ENCODE peak calls at places on chromosomes 5 and 9, in ten cellular contexts. One of them, this sample, is unnamed.

GRCh38 chr9:132099741-132100407 is 20.2 kb upstream of the MED27 start:
- DNase-seq in endothelial cell of umbilical vein: no peak
- DNase-seq in breast epithelium: no peak
- DNase-seq in GM12878: no peak
- DNase-seq in vagina: no peak
- DNase-seq in sigmoid colon: no peak
- DNase-seq in transverse colon: no peak
- DNase-seq in HCT116: no peak
- DNase-seq in Panc1: no peak
- DNase-seq in prostate gland: no peak
- DNase-seq in this sample: no peak

GRCh38 chr5:53071738-53072137 is 37.8 kb downstream of the MOCS2 start:
- DNase-seq in endothelial cell of umbilical vein: no peak
- DNase-seq in vagina: no peak
- DNase-seq in transverse colon: no peak
- DNase-seq in breast epithelium: no peak
- DNase-seq in sigmoid colon: no peak
- DNase-seq in prostate gland: no peak
- DNase-seq in GM12878: no peak
- DNase-seq in Panc1: no peak
- DNase-seq in HCT116: no peak
- DNase-seq in this sample: no peak

GRCh38 chr5:172078726-172079345 is 72.4 kb upstream of the FBXW11 start:
- DNase-seq in breast epithelium: no peak
- DNase-seq in GM12878: no peak
- DNase-seq in endothelial cell of umbilical vein: no peak
- DNase-seq in vagina: no peak
- DNase-seq in Panc1: no peak
- DNase-seq in sigmoid colon: peak
- DNase-seq in transverse colon: no peak
- DNase-seq in prostate gland: no peak
- DNase-seq in HCT116: no peak
- DNase-seq in this sample: no peak

GRCh38 chr5:136133416-136134383 is 1.1 kb downstream of the SMAD5 start:
- DNase-seq in sigmoid colon: peak
- DNase-seq in vagina: no peak
- DNase-seq in Panc1: peak
- DNase-seq in GM12878: no peak
- DNase-seq in prostate gland: peak
- DNase-seq in endothelial cell of umbilical vein: peak
- DNase-seq in breast epithelium: peak
- DNase-seq in HCT116: no peak
- DNase-seq in transverse colon: peak
- DNase-seq in this sample: no peak

GRCh38 chr5:90342576-90342975 is 67.0 kb downstream of the CETN3 start:
- DNase-seq in breast epithelium: no peak
- DNase-seq in endothelial cell of umbilical vein: no peak
- DNase-seq in vagina: no peak
- DNase-seq in HCT116: no peak
- DNase-seq in GM12878: no peak
- DNase-seq in sigmoid colon: no peak
- DNase-seq in Panc1: no peak
- DNase-seq in transverse colon: no peak
- DNase-seq in prostate gland: no peak
- DNase-seq in this sample: no peak

GRCh38 chr5:126414874-126415502 is 8.2 kb upstream of the GRAMD2B start:
- DNase-seq in GM12878: no peak
- DNase-seq in transverse colon: no peak
- DNase-seq in sigmoid colon: peak
- DNase-seq in prostate gland: peak
- DNase-seq in HCT116: no peak
- DNase-seq in breast epithelium: peak
- DNase-seq in endothelial cell of umbilical vein: peak
- DNase-seq in vagina: no peak
- DNase-seq in Panc1: no peak
- DNase-seq in this sample: no peak

GRCh38 chr5:43006411-43007202 is 33.5 kb downstream of the ANXA2R start:
- DNase-seq in transverse colon: no peak
- DNase-seq in prostate gland: no peak
- DNase-seq in HCT116: no peak
- DNase-seq in GM12878: no peak
- DNase-seq in Panc1: no peak
- DNase-seq in endothelial cell of umbilical vein: no peak
- DNase-seq in breast epithelium: no peak
- DNase-seq in sigmoid colon: no peak
- DNase-seq in vagina: no peak
- DNase-seq in this sample: peak

GRCh38 chr5:32379421-32379820 is 65.1 kb downstream of the ZFR start:
- DNase-seq in vagina: no peak
- DNase-seq in sigmoid colon: no peak
- DNase-seq in HCT116: no peak
- DNase-seq in breast epithelium: no peak
- DNase-seq in Panc1: no peak
- DNase-seq in transverse colon: no peak
- DNase-seq in GM12878: no peak
- DNase-seq in prostate gland: no peak
- DNase-seq in endothelial cell of umbilical vein: peak
- DNase-seq in this sample: no peak

GRCh38 chr9:21465138-21465537 is 17.0 kb downstream of the IFNE start:
- DNase-seq in GM12878: no peak
- DNase-seq in vagina: no peak
- DNase-seq in breast epithelium: no peak
- DNase-seq in Panc1: no peak
- DNase-seq in prostate gland: no peak
- DNase-seq in HCT116: no peak
- DNase-seq in transverse colon: no peak
- DNase-seq in endothelial cell of umbilical vein: no peak
- DNase-seq in sigmoid colon: no peak
- DNase-seq in this sample: peak

GRCh38 chr5:83095973-83096539 is 18.7 kb downstream of the XRCC4 start:
- DNase-seq in GM12878: no peak
- DNase-seq in prostate gland: no peak
- DNase-seq in vagina: no peak
- DNase-seq in transverse colon: no peak
- DNase-seq in endothelial cell of umbilical vein: peak
- DNase-seq in HCT116: peak
- DNase-seq in sigmoid colon: no peak
- DNase-seq in breast epithelium: no peak
- DNase-seq in Panc1: peak
- DNase-seq in this sample: no peak

DNA sequence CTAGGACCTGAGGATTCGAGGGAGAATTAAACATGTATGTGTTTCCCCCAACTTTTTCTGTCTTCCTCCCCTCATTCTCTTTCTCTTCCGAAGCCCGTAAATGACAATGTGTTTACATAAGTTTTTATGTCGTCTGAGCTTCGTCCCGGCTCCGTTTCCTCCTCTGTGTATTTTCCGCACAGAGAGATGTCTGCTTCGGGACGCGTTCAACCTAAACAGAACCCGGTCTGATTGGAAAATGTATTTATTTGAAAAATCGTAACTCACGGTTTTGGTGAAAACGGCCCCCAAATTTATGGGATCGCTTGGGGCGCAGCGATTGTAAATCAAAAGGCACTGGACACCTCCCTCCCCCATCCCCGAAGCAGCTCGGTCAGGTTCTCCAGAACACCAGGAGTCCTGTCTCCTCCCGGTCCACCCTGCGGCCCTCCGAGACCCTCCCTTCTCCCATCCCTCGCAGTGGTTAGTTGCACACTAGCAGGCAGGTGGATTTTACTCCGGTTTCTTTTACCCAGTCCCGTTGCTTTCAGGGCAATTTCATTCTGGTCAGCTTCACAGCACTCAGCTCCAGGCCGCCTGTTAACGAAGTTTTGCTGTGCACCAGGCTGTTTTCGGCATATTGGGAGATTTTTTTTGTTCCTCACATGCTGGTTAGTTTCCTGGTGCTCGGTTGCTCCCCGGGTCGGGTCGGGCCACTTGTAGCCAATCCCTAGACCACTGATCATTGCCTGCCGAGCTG is 5.8 kb upstream of the HAND1 start:
- DNase-seq in HCT116: no peak
- DNase-seq in transverse colon: no peak
- DNase-seq in breast epithelium: no peak
- DNase-seq in sigmoid colon: no peak
- DNase-seq in vagina: no peak
- DNase-seq in endothelial cell of umbilical vein: no peak
- DNase-seq in Panc1: no peak
- DNase-seq in GM12878: no peak
- DNase-seq in prostate gland: no peak
- DNase-seq in this sample: peak
- TF ChIP-seq POLR2AphosphoS5 in HCT116: no peak
- TF ChIP-seq POLR2AphosphoS5 in transverse colon: no peak
- TF ChIP-seq POLR2AphosphoS5 in breast epithelium: no peak
- TF ChIP-seq POLR2AphosphoS5 in sigmoid colon: peak
- TF ChIP-seq POLR2AphosphoS5 in vagina: no peak
- TF ChIP-seq POLR2AphosphoS5 in endothelial cell of umbilical vein: no peak
- TF ChIP-seq POLR2AphosphoS5 in Panc1: no peak
- TF ChIP-seq POLR2AphosphoS5 in GM12878: no peak
- TF ChIP-seq POLR2AphosphoS5 in prostate gland: no peak
- TF ChIP-seq POLR2AphosphoS5 in this sample: no peak

DNA sequence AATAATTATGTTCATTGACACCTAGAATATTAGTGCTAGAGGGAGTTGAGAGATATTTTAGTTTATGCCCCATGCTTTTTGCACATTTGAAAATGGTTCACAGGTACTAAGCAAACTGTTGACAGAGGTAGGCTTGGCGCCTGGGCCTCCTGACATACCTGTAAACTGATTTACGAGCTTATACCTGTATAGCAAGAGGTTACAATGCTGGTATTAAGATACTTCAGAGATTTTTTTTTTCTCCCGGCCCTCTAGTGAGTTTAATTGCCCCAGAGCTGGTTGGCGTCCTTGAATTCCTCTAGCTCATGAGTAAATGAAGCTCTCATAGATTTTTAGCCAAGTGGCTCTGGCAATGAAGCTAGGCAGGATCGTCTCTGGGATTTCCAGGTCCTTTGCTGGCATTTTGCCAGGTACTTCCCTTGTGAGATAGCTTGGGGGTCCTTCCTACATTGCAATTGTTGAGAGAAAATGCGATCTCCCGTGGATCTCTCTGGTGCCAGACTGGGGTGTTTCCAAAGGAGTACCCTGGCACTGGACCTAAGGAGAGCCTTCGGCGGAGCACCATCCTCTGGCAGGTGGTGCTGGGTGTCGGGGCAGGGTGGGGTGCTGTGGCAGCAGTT is 9.0 kb downstream of the SLC36A1 start:
- DNase-seq in sigmoid colon: no peak
- DNase-seq in vagina: no peak
- DNase-seq in endothelial cell of umbilical vein: no peak
- DNase-seq in prostate gland: peak
- DNase-seq in HCT116: no peak
- DNase-seq in transverse colon: peak
- DNase-seq in GM12878: no peak
- DNase-seq in Panc1: no peak
- DNase-seq in breast epithelium: no peak
- DNase-seq in this sample: no peak
- H3K4me3 ChIP-seq in sigmoid colon: no peak
- H3K4me3 ChIP-seq in vagina: no peak
- H3K4me3 ChIP-seq in endothelial cell of umbilical vein: no peak
- H3K4me3 ChIP-seq in prostate gland: no peak
- H3K4me3 ChIP-seq in HCT116: no peak
- H3K4me3 ChIP-seq in transverse colon: no peak
- H3K4me3 ChIP-seq in GM12878: no peak
- H3K4me3 ChIP-seq in Panc1: no peak
- H3K4me3 ChIP-seq in breast epithelium: no peak
- H3K4me3 ChIP-seq in this sample: no peak

DNA sequence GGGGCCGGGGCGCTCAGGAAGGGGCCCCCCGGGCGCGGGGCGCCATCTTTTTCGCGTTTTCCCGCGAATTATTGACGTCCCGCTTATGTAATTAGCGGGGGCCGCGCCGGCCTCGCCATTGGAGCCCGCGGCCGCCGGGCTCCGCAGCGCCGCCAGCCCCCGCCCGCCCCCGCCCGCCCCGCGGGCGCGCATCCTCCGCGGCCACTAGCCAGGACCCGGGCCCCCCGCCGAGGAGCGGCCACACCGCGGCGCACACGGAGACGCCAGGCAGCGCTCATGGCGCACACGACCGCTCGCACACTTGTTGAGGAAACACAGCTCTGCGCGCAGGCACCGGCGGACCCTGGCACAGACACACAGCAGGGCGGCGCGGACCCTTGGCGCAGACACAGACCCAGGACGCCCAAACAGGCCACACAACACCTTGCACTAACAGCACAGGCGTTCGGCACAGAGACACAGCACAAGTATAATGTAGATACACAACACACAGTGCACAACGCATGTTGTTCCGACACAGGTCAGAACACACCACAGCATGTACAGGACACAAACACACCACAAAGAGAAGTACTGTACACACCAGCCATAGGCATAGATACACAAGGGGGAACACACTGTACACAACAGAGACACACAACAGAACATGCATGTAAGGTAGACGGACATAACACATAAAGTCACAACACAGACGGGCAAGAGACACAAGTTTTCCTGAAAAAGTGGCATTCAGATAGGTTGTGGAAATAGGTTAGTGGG is 467 bp upstream of the PHF19 start:
- DNase-seq in transverse colon: peak
- DNase-seq in sigmoid colon: peak
- DNase-seq in vagina: no peak
- DNase-seq in prostate gland: peak
- DNase-seq in endothelial cell of umbilical vein: peak
- DNase-seq in breast epithelium: no peak
- DNase-seq in HCT116: no peak
- DNase-seq in GM12878: no peak
- DNase-seq in Panc1: no peak
- DNase-seq in this sample: peak
- TF ChIP-seq POLR2AphosphoS5 in transverse colon: no peak
- TF ChIP-seq POLR2AphosphoS5 in sigmoid colon: peak
- TF ChIP-seq POLR2AphosphoS5 in vagina: peak
- TF ChIP-seq POLR2AphosphoS5 in prostate gland: peak
- TF ChIP-seq POLR2AphosphoS5 in endothelial cell of umbilical vein: peak
- TF ChIP-seq POLR2AphosphoS5 in breast epithelium: no peak
- TF ChIP-seq POLR2AphosphoS5 in HCT116: peak
- TF ChIP-seq POLR2AphosphoS5 in GM12878: peak
- TF ChIP-seq POLR2AphosphoS5 in Panc1: no peak
- TF ChIP-seq POLR2AphosphoS5 in this sample: peak

DNA sequence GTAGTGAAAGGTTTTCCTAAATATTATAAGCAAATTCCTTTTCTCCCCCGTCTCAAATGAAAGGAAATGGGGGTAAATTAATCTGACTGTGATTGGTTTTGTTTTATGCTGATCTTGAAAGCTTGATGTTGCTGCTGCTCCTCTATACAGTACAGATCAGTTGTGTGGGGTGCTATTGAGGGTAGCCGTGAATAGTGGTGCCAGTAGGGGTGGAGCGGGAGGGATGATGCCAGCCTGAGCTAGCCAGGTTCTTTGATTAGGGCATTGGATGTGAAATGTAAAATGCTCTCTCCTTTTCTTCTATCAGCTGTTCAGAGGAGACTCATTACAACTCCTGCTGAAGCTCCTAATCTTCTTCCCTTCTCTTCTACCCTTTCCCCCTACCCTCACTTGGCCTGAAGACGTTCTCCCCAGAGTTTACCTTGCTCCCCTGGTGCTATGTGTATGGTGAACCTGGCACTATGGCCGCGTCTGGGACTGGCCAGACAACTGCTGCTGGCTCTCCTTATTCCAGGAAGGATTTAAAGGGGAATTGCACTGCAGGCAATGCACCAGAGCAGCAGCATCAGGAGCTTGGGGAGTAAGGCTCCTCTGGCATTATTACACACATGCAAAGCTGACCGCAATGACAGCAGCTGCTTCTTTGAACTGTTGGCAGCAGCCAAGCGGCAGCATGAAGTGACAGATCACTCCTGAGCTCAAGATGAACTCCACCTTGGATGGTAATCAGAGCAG is 564 bp downstream of the GPR21 start:
- DNase-seq in GM12878: no peak
- DNase-seq in Panc1: no peak
- DNase-seq in prostate gland: no peak
- DNase-seq in sigmoid colon: no peak
- DNase-seq in HCT116: no peak
- DNase-seq in endothelial cell of umbilical vein: no peak
- DNase-seq in breast epithelium: no peak
- DNase-seq in vagina: no peak
- DNase-seq in transverse colon: no peak
- DNase-seq in this sample: no peak
- H3K4me3 ChIP-seq in GM12878: no peak
- H3K4me3 ChIP-seq in Panc1: no peak
- H3K4me3 ChIP-seq in prostate gland: no peak
- H3K4me3 ChIP-seq in sigmoid colon: no peak
- H3K4me3 ChIP-seq in HCT116: no peak
- H3K4me3 ChIP-seq in endothelial cell of umbilical vein: no peak
- H3K4me3 ChIP-seq in breast epithelium: peak
- H3K4me3 ChIP-seq in vagina: peak
- H3K4me3 ChIP-seq in transverse colon: no peak
- H3K4me3 ChIP-seq in this sample: no peak

This sample was measured in spleen.